ENCODE peak calls at places on chromosomes 3 and 15, in nine cellular contexts. S, E, R, C, F, V, L, H and O are unnamed samples.

GRCh38 chr15:40928975-40929729 is at the start of gene DLL4:
- DNase-seq in R (peak), S (peak), H (peak), E (peak), V (peak), L (no peak), C (no peak), F (no peak), O (no peak)

GRCh38 chr3:42691861-42692666 is 6.7 kb downstream of the KLHL40 start:
- DNase-seq in C (no peak), S (no peak), L (peak), F (no peak), H (no peak), V (no peak), E (no peak), R (peak), O (no peak)

GRCh38 chr3:11690863-11691833 is 47.4 kb upstream of the VGLL4 start:
- DNase-seq in C (peak), R (no peak), V (no peak), L (no peak), F (peak), E (no peak), H (no peak), S (no peak), O (no peak)

GRCh38 chr3:129521702-129522101 is 6.7 kb upstream of the RHO start:
- DNase-seq in F (no peak), C (no peak), L (no peak), R (no peak), S (no peak), V (no peak), H (no peak), E (no peak), O (no peak)

GRCh38 chr3:52983336-52983807 is 62.5 kb downstream of the SFMBT1 start:
- DNase-seq in V (no peak), R (no peak), E (no peak), F (no peak), L (no peak), S (peak), C (no peak), H (no peak), O (no peak)

GRCh38 chr15:80514071-80514780 is 110.0 kb downstream of the ARNT2 start:
- DNase-seq in S (no peak), R (no peak), V (no peak), C (peak), L (no peak), F (peak), H (no peak), E (no peak), O (no peak)

GRCh38 chr3:190696777-190697501 is 165.6 kb downstream of the GMNC start:
- DNase-seq in S (no peak), F (no peak), E (peak), C (peak), V (peak), R (no peak), L (no peak), H (peak), O (no peak)

GRCh38 chr15:76431936-76432335 is 95.4 kb downstream of the ISL2 start:
- DNase-seq in E (no peak), S (no peak), L (no peak), C (no peak), F (no peak), H (no peak), R (no peak), V (no peak), O (no peak)

GRCh38 chr3:39474126-39474515 is 6.6 kb downstream of the MOBP start:
- DNase-seq in R (no peak), S (no peak), C (no peak), F (no peak), E (no peak), H (no peak), V (no peak), L (no peak), O (no peak)

GRCh38 chr3:105394177-105394576 is 27.5 kb downstream of the ALCAM start:
- DNase-seq in V (no peak), S (no peak), E (no peak), R (no peak), L (no peak), F (no peak), H (no peak), C (no peak), O (no peak)

GRCh38 chr3:174931473-174931872 is 72.3 kb downstream of the NAALADL2 start:
- DNase-seq in E (no peak), C (peak), V (no peak), H (no peak), L (no peak), R (no peak), S (no peak), F (no peak), O (no peak)

GRCh38 chr15:90207252-90207651 is 6.1 kb downstream of the SEMA4B start:
- DNase-seq in C (no peak), H (no peak), F (no peak), E (no peak), R (no peak), V (no peak), L (no peak), S (no peak), O (no peak)

GRCh38 chr3:141955163-141955562 is 78.7 kb downstream of the ATP1B3 start:
- DNase-seq in V (no peak), S (no peak), R (no peak), C (no peak), F (no peak), E (no peak), L (no peak), H (no peak), O (no peak)

GRCh38 chr15:52348056-52348745 is 52.6 kb upstream of the MYO5C start:
- DNase-seq in L (no peak), H (no peak), C (peak), E (no peak), V (no peak), R (peak), F (no peak), S (no peak), O (no peak)

GRCh38 chr3:131501949-131502348 is 822 bp downstream of the MRPL3 start:
- DNase-seq in E (no peak), H (no peak), S (no peak), C (peak), V (no peak), F (no peak), L (no peak), R (no peak), O (no peak)

GRCh38 chr3:159245871-159246270 is 444.0 kb downstream of the MFSD1 start:
- DNase-seq in S (no peak), F (no peak), E (no peak), H (no peak), V (no peak), C (peak), L (no peak), R (no peak), O (no peak)

GRCh38 chr15:46151786-46152185 is 517.0 kb downstream of the SQOR start:
- DNase-seq in F (no peak), V (no peak), L (no peak), C (no peak), E (no peak), S (no peak), R (no peak), H (no peak), O (no peak)

GRCh38 chr15:68252925-68253534 is 23.5 kb upstream of the CLN6 start:
- DNase-seq in E (peak), V (peak), S (no peak), C (peak), L (no peak), F (no peak), R (no peak), H (peak), O (no peak)

GRCh38 chr15:58932791-58933310 is 628 bp downstream of the SLTM start:
- DNase-seq in S (no peak), E (no peak), R (no peak), V (no peak), H (peak), F (no peak), C (peak), L (no peak), O (no peak)

GRCh38 chr3:186427627-186428026 is 65.6 kb upstream of the DGKG start:
- DNase-seq in S (no peak), E (no peak), R (no peak), L (no peak), F (no peak), H (no peak), C (no peak), V (no peak), O (no peak)

GRCh38 chr3:181402347-181402746 is 309.4 kb upstream of the SOX2 start:
- DNase-seq in F (no peak), H (no peak), R (no peak), V (no peak), C (no peak), L (no peak), S (no peak), E (no peak), O (no peak)